ENCODE peak calls at places on chromosomes 3 and 15, in ten cellular contexts. E is glutamatergic neuron; F is Caki2; S is memory B cell; K is stimulated activated CD8-positive, alpha-beta memory T cell treated with anti-CD3 and anti-CD28 coated beads, Interleukin-4, amount 100 ng/mL, for 48 hours; A is prostate gland; G is HT1080; C is NAMALWA; M is epithelial cell of proximal tubule; B is endothelial cell. T is an unnamed sample.

GRCh38 chr3:74393426-74393825 is 221.0 kb downstream of the CNTN3 start:
- DNase-seq in E (no peak), F (no peak), S (no peak), K (no peak), A (no peak), G (no peak), C (no peak), M (no peak), B (no peak), T (no peak)

GRCh38 chr3:141082064-141082463 is 30.9 kb downstream of the SPSB4 start:
- DNase-seq in E (no peak), F (no peak), S (no peak), K (no peak), A (no peak), G (no peak), C (no peak), M (no peak), B (no peak), T (no peak)

GRCh38 chr15:70882361-70882760 is 9.9 kb downstream of the THAP10 start:
- DNase-seq in E (no peak), F (no peak), S (no peak), K (no peak), A (no peak), G (peak), C (no peak), M (no peak), B (no peak), T (no peak)

GRCh38 chr3:178948546-178948945 is 123.1 kb downstream of the ZMAT3 start:
- DNase-seq in E (no peak), F (no peak), S (no peak), K (no peak), A (no peak), G (no peak), C (no peak), M (no peak), B (no peak), T (no peak)

GRCh38 chr3:134407247-134407640 is 33.0 kb upstream of the AMOTL2 start:
- DNase-seq in E (no peak), F (no peak), S (no peak), K (no peak), A (no peak), G (no peak), C (no peak), M (no peak), B (no peak), T (no peak)

GRCh38 chr15:42121667-42122066 is 27.3 kb upstream of the PLA2G4D start:
- DNase-seq in E (no peak), F (no peak), S (no peak), K (no peak), A (no peak), G (no peak), C (no peak), M (no peak), B (no peak), T (no peak)

GRCh38 chr15:90266485-90266884 is 1.0 kb downstream of the NGRN start:
- DNase-seq in E (no peak), F (no peak), S (no peak), K (peak), A (no peak), G (no peak), C (no peak), M (no peak), B (no peak), T (peak)

GRCh38 chr15:39834256-39834655 is 51.6 kb upstream of the FSIP1 start:
- DNase-seq in E (no peak), F (no peak), S (no peak), K (no peak), A (no peak), G (no peak), C (no peak), M (no peak), B (no peak), T (no peak)

GRCh38 chr15:78455749-78456148 is 17.7 kb downstream of the IREB2 start:
- DNase-seq in E (no peak), F (peak), S (no peak), K (no peak), A (peak), G (no peak), C (no peak), M (no peak), B (no peak), T (peak)

GRCh38 chr3:65857327-65857726 is 181.4 kb downstream of the MAGI1 start:
- DNase-seq in E (no peak), F (no peak), S (no peak), K (no peak), A (no peak), G (no peak), C (no peak), M (no peak), B (no peak), T (no peak)

GRCh38 chr15:87477759-87478687 is 778.5 kb downstream of the NTRK3 start:
- DNase-seq in E (no peak), F (peak), S (no peak), K (no peak), A (peak), G (peak), C (no peak), M (peak), B (no peak), T (peak)

GRCh38 chr3:51382947-51383578 is 2.0 kb upstream of the MANF start:
- DNase-seq in E (no peak), F (no peak), S (no peak), K (no peak), A (no peak), G (no peak), C (no peak), M (no peak), B (no peak), T (no peak)

GRCh38 chr15:41562784-41563198 is 3.8 kb downstream of the TYRO3 start:
- DNase-seq in E (no peak), F (no peak), S (no peak), K (no peak), A (no peak), G (no peak), C (no peak), M (no peak), B (no peak), T (peak)

GRCh38 chr3:47034868-47035489 is 55.5 kb downstream of the NBEAL2 start:
- DNase-seq in E (no peak), F (no peak), S (no peak), K (no peak), A (peak), G (no peak), C (no peak), M (no peak), B (no peak), T (no peak)

GRCh38 chr3:183819831-183820230 is 5.5 kb downstream of the MAP6D1 start:
- DNase-seq in E (no peak), F (no peak), S (no peak), K (no peak), A (no peak), G (no peak), C (no peak), M (no peak), B (no peak), T (no peak)

GRCh38 chr15:35427091-35427490 is 118.9 kb downstream of the DPH6 start:
- DNase-seq in E (no peak), F (peak), S (no peak), K (no peak), A (no peak), G (peak), C (no peak), M (peak), B (no peak), T (peak)

GRCh38 chr3:5058463-5058862 is 63.6 kb upstream of the ARL8B start:
- DNase-seq in E (no peak), F (no peak), S (no peak), K (no peak), A (no peak), G (no peak), C (no peak), M (peak), B (no peak), T (peak)

GRCh38 chr3:39398700-39399099 is 7.8 kb upstream of the RPSA start:
- DNase-seq in E (no peak), F (no peak), S (no peak), K (no peak), A (no peak), G (no peak), C (no peak), M (no peak), B (no peak), T (no peak)

GRCh38 chr3:124886168-124887051 is 755 bp downstream of the ITGB5 start:
- DNase-seq in E (peak), F (peak), S (no peak), K (peak), A (peak), G (peak), C (no peak), M (no peak), B (peak), T (peak)

GRCh38 chr3:150639262-150639661 is 36.1 kb downstream of the SELENOT start:
- DNase-seq in E (no peak), F (no peak), S (no peak), K (no peak), A (no peak), G (peak), C (no peak), M (no peak), B (no peak), T (no peak)

GRCh38 chr15:36970522-36970921 is 129.8 kb downstream of the MEIS2 start:
- DNase-seq in E (no peak), F (no peak), S (no peak), K (no peak), A (no peak), G (no peak), C (no peak), M (no peak), B (no peak), T (peak)

GRCh38 chr3:32423956-32424558 is 32.4 kb downstream of the CMTM7 start:
- DNase-seq in E (no peak), F (no peak), S (no peak), K (peak), A (no peak), G (no peak), C (no peak), M (no peak), B (no peak), T (no peak)

GRCh38 chr3:73409405-73409804 is 215.3 kb downstream of the PDZRN3 start:
- DNase-seq in E (no peak), F (no peak), S (no peak), K (no peak), A (no peak), G (peak), C (no peak), M (no peak), B (no peak), T (no peak)

GRCh38 chr15:81239190-81239589 is 42.5 kb downstream of the IL16 start:
- DNase-seq in E (no peak), F (no peak), S (no peak), K (no peak), A (no peak), G (no peak), C (no peak), M (no peak), B (no peak), T (no peak)

GRCh38 chr15:39852237-39852636 is 67.8 kb downstream of the GPR176 start:
- DNase-seq in E (no peak), F (no peak), S (no peak), K (no peak), A (no peak), G (no peak), C (no peak), M (no peak), B (no peak), T (no peak)

GRCh38 chr15:92059036-92059970 is 205.8 kb downstream of the SLCO3A1 start:
- DNase-seq in E (no peak), F (no peak), S (no peak), K (no peak), A (peak), G (no peak), C (no peak), M (no peak), B (no peak), T (no peak)

GRCh38 chr3:183701744-183702143 is 4.1 kb downstream of the YEATS2 start:
- DNase-seq in E (no peak), F (no peak), S (no peak), K (no peak), A (no peak), G (no peak), C (no peak), M (no peak), B (no peak), T (peak)

GRCh38 chr3:78506581-78507195 is 1261.1 kb downstream of the ROBO1 start:
- DNase-seq in E (no peak), F (peak), S (no peak), K (no peak), A (no peak), G (peak), C (no peak), M (no peak), B (no peak), T (peak)

GRCh38 chr3:142028174-142028833 is 121.0 kb downstream of the TFDP2 start:
- DNase-seq in E (no peak), F (peak), S (peak), K (no peak), A (peak), G (peak), C (peak), M (peak), B (peak), T (peak)

GRCh38 chr3:157438371-157438735 is 1.7 kb downstream of the PTX3 start:
- DNase-seq in E (no peak), F (no peak), S (no peak), K (no peak), A (no peak), G (peak), C (no peak), M (no peak), B (no peak), T (peak)

GRCh38 chr15:91348812-91349500 is 248.9 kb downstream of the SV2B start:
- DNase-seq in E (no peak), F (no peak), S (no peak), K (no peak), A (no peak), G (no peak), C (no peak), M (peak), B (no peak), T (no peak)

GRCh38 chr3:133831966-133832801 is 26.6 kb downstream of the SRPRB start:
- DNase-seq in E (no peak), F (no peak), S (no peak), K (peak), A (no peak), G (no peak), C (peak), M (no peak), B (no peak), T (no peak)

GRCh38 chr15:35738370-35738769 is 192.4 kb upstream of the DPH6 start:
- DNase-seq in E (no peak), F (no peak), S (no peak), K (no peak), A (no peak), G (peak), C (no peak), M (no peak), B (no peak), T (no peak)

T was measured in left kidney.